ENCODE peak calls at places on chromosomes 11 and 22, in nine cellular contexts. Q is EL; J is CD8-positive, alpha-beta memory T cell; H is naive B cell; X is SW 1271; V is cardiac muscle cell; T is stimulated activated CD4-positive, alpha-beta T cell treated with anti-CD3 and anti-CD28 coated beads, Interleukin-12 subunit alpha, Interleukin-12 subunit beta, amount 100 ng/mL, for 4 hours; E is activated gamma-delta T cell treated with Interleukin-2 at 50 U/mL for 16 hours; A is right cardiac atrium. B is an unnamed sample.
A peak's percentile ranks its signal among the peaks of the same experiment; 100 is the strongest.

GRCh38 chr11:93389737-93390136 is 59.2 kb downstream of the DEUP1 start:
- DNase-seq in V (no peak), J (no peak), X (no peak), T (no peak), H (no peak), A (no peak), Q (no peak), E (no peak), B (no peak)

GRCh38 chr11:132448334-132448995 is 1078.0 kb downstream of the NTM start:
- DNase-seq in X (no peak), E (no peak), J (no peak), A (no peak), Q (peak; percentile 73), H (no peak), T (no peak), V (no peak), B (no peak)

GRCh38 chr11:32090774-32091370 is at the start of gene RCN1:
- DNase-seq in Q (peak; percentile 88), X (peak; percentile 43), T (peak; percentile 52), E (peak; percentile 14), A (peak; percentile 89), H (peak; percentile 28), J (peak; percentile 11), V (peak; percentile 95), B (peak; percentile 90)

GRCh38 chr11:67364169-67364568 is 9.2 kb downstream of the CLCF1 start:
- DNase-seq in H (no peak), Q (no peak), A (peak; percentile 17), V (no peak), X (no peak), E (no peak), T (no peak), J (no peak), B (no peak)

GRCh38 chr11:20363500-20364411 is at the start of gene HTATIP2:
- DNase-seq in X (peak; percentile 49), A (peak; percentile 91), H (peak; percentile 75), J (peak; percentile 72), E (peak; percentile 66), T (peak; percentile 75), V (peak; percentile 71), Q (peak; percentile 41), B (no peak)

GRCh38 chr22:34111210-34111824 is 191.0 kb upstream of the LARGE1 start:
- DNase-seq in Q (no peak), A (peak; percentile 43), V (peak; percentile 10), H (peak; percentile 37), T (no peak), X (peak; percentile 1), J (no peak), E (peak; percentile 5), B (no peak)

GRCh38 chr11:16001899-16002426 is 354.4 kb downstream of the SOX6 start:
- DNase-seq in A (no peak), Q (peak; percentile 91), H (no peak), T (no peak), X (peak; percentile 6), V (peak; percentile 94), J (no peak), E (no peak), B (no peak)

GRCh38 chr11:91081440-91082088 is 858.7 kb upstream of the CHORDC1 start:
- DNase-seq in A (peak; percentile 29), J (no peak), E (no peak), H (no peak), Q (peak; percentile 48), T (no peak), X (no peak), V (peak; percentile 56), B (no peak)

GRCh38 chr11:79406376-79406775 is 34.5 kb downstream of the TENM4 start:
- DNase-seq in X (no peak), A (no peak), T (no peak), V (no peak), Q (no peak), E (no peak), H (peak; percentile 48), J (no peak), B (no peak)

GRCh38 chr11:46361283-46362145 is 14.3 kb downstream of the DGKZ start:
- DNase-seq in X (no peak), E (peak; percentile 62), T (peak; percentile 55), A (peak; percentile 88), J (peak; percentile 47), V (peak; percentile 63), H (peak; percentile 47), Q (peak; percentile 31), B (no peak)

GRCh38 chr11:113022267-113022666 is 61.0 kb downstream of the NCAM1 start:
- DNase-seq in A (no peak), T (no peak), X (no peak), E (no peak), H (no peak), V (peak; percentile 3), Q (peak; percentile 5), J (no peak), B (no peak)

GRCh38 chr22:17097701-17098100 is 12.9 kb downstream of the IL17RA start:
- DNase-seq in H (no peak), E (no peak), T (no peak), V (no peak), J (no peak), Q (no peak), A (no peak), X (no peak), B (no peak)

GRCh38 chr11:72625746-72626636 is 48.2 kb downstream of the PDE2A start:
- DNase-seq in X (no peak), A (peak; percentile 91), Q (no peak), J (no peak), V (peak; percentile 66), T (no peak), H (no peak), E (no peak), B (no peak)

GRCh38 chr11:1390603-1391164 is 950 bp downstream of the BRSK2 start:
- DNase-seq in E (no peak), Q (no peak), H (no peak), X (no peak), T (no peak), A (peak; percentile 76), V (no peak), J (no peak), B (no peak)

GRCh38 chr11:3340025-3340424 is 38.9 kb downstream of the ZNF195 start:
- DNase-seq in H (no peak), A (no peak), J (no peak), V (peak; percentile 71), Q (peak; percentile 90), X (peak; percentile 9), T (no peak), E (no peak), B (no peak)

GRCh38 chr22:19975707-19976035 is 34.1 kb upstream of the TXNRD2 start:
- DNase-seq in H (no peak), V (no peak), J (no peak), A (no peak), X (no peak), T (no peak), Q (no peak), E (no peak), B (no peak)

GRCh38 chr11:10489444-10489785 is 34.4 kb downstream of the AMPD3 start:
- DNase-seq in H (no peak), V (no peak), T (no peak), A (no peak), E (no peak), J (no peak), X (no peak), Q (no peak), B (no peak)

GRCh38 chr11:14904745-14905103 is 12.7 kb upstream of the CYP2R1 start:
- DNase-seq in H (peak; percentile 67), A (peak; percentile 95), E (peak; percentile 83), V (peak; percentile 84), T (peak; percentile 85), Q (peak; percentile 60), J (peak; percentile 75), X (no peak), B (no peak)

GRCh38 chr22:48765595-48765994 is 1062.1 kb downstream of the BRD1 start:
- DNase-seq in H (no peak), Q (no peak), E (no peak), J (no peak), A (peak; percentile 7), T (no peak), X (no peak), V (no peak), B (no peak)

GRCh38 chr11:27217948-27218410 is 145.0 kb downstream of the CCDC34 start:
- DNase-seq in X (no peak), Q (peak; percentile 83), A (peak; percentile 32), J (no peak), T (no peak), H (no peak), V (peak; percentile 72), E (no peak), B (no peak)

GRCh38 chr11:72652871-72653615 is 21.2 kb downstream of the PDE2A start:
- DNase-seq in E (no peak), V (no peak), H (no peak), J (no peak), Q (no peak), A (peak; percentile 45), T (no peak), X (no peak), B (no peak)

GRCh38 chr11:6345356-6345755 is 25.1 kb upstream of the CAVIN3 start:
- DNase-seq in T (no peak), V (no peak), J (no peak), H (no peak), A (no peak), Q (no peak), X (no peak), E (no peak), B (no peak)

GRCh38 chr11:45106006-45106405 is 40.4 kb upstream of the PRDM11 start:
- DNase-seq in T (no peak), A (no peak), H (no peak), E (no peak), Q (no peak), X (no peak), J (no peak), V (no peak), B (peak; percentile 52)

GRCh38 chr11:22193348-22194051 is 615 bp downstream of the ANO5 start:
- DNase-seq in H (no peak), J (no peak), V (no peak), A (peak; percentile 66), Q (no peak), E (peak; percentile 3), X (no peak), T (no peak), B (no peak)

GRCh38 chr11:112859787-112860186 is 101.4 kb upstream of the NCAM1 start:
- DNase-seq in V (no peak), H (no peak), T (no peak), Q (no peak), E (no peak), J (no peak), X (no peak), A (no peak), B (no peak)

GRCh38 chr11:114318361-114318760 is 22.2 kb downstream of the NNMT start:
- DNase-seq in A (no peak), J (no peak), T (no peak), H (no peak), X (no peak), Q (no peak), E (no peak), V (no peak), B (no peak)

GRCh38 chr11:134656861-134657540 is 245.0 kb upstream of the B3GAT1 start:
- DNase-seq in T (no peak), V (no peak), X (peak; percentile 31), Q (no peak), A (no peak), E (no peak), J (no peak), H (no peak), B (peak; percentile 57)

GRCh38 chr22:23673826-23674690 is 16.8 kb upstream of the RGL4 start:
- DNase-seq in V (no peak), Q (no peak), T (no peak), A (no peak), J (no peak), E (no peak), H (no peak), X (no peak), B (no peak)

GRCh38 chr22:31160328-31160978 is 471 bp downstream of the RNF185 start:
- DNase-seq in V (peak; percentile 43), Q (no peak), J (peak; percentile 13), T (peak; percentile 6), X (no peak), A (no peak), H (no peak), E (no peak), B (no peak)

GRCh38 chr11:120911943-120912342 is 112.0 kb upstream of the TBCEL start:
- DNase-seq in H (no peak), J (no peak), A (no peak), Q (no peak), T (no peak), E (no peak), V (no peak), X (no peak), B (no peak)

GRCh38 chr22:29720824-29721323 is 1.1 kb downstream of the CABP7 start:
- DNase-seq in E (no peak), X (no peak), T (no peak), V (no peak), H (no peak), J (no peak), Q (no peak), A (no peak), B (no peak)

B was measured in type B pancreatic cell.